ENCODE peak calls at places on chromosomes 2 and 18, in five cellular contexts. X, E, U, S and A are unnamed samples. For H3K4me1, the result is how much of the 10 kb centered on the place peaks cover.

GRCh38 chr2:181991171-181991885 is 5.7 kb downstream of the PPP1R1C start:
- DNase-seq in X (no peak), E (no peak), U (no peak), S (no peak), A (no peak)

GRCh38 chr2:69288429-69288828 is 98.6 kb downstream of the GFPT1 start:
- DNase-seq in X (no peak), E (no peak), U (no peak), S (no peak), A (no peak)

GRCh38 chr2:162840598-162841246 is 2.2 kb upstream of the KCNH7 start:
- DNase-seq in X (peak), E (peak), U (peak), S (no peak), A (peak)

GRCh38 chr2:188798159-188798558 is 176.0 kb upstream of the COL3A1 start:
- DNase-seq in X (no peak), E (no peak), U (no peak), S (no peak), A (no peak)

GRCh38 chr2:234026111-234026510 is 24.4 kb upstream of the SPP2 start:
- DNase-seq in X (no peak), E (no peak), U (no peak), S (no peak), A (no peak)

GRCh38 chr2:100274076-100274475 is 48.2 kb downstream of the LONRF2 start:
- DNase-seq in X (no peak), E (no peak), U (no peak), S (no peak), A (no peak)

GRCh38 chr2:78541451-78542267 is 483.8 kb upstream of the REG3G start:
- DNase-seq in X (no peak), E (no peak), U (peak), S (no peak), A (no peak)

GRCh38 chr18:57110295-57110694 is 36.6 kb upstream of the BOD1L2 start:
- DNase-seq in X (no peak), E (no peak), U (no peak), S (no peak), A (no peak)

GRCh38 chr18:70822167-70822566 is 533.3 kb downstream of the SOCS6 start:
- DNase-seq in X (no peak), E (no peak), U (no peak), S (peak), A (no peak)

GRCh38 chr2:217074576-217075224 is 214.8 kb upstream of the TNP1 start:
- DNase-seq in X (no peak), E (no peak), U (no peak), S (no peak), A (no peak)

GRCh38 chr2:85161626-85161960 is 28.4 kb downstream of the TCF7L1 start:
- DNase-seq in X (no peak), E (no peak), U (no peak), S (no peak), A (no peak)

GRCh38 chr2:156320491-156320896 is 12.0 kb downstream of the NR4A2 start:
- DNase-seq in X (no peak), E (no peak), U (peak), S (peak), A (peak)

GRCh38 chr2:74186038-74186437 is 7.4 kb upstream of the MOB1A start:
- DNase-seq in X (no peak), E (no peak), U (peak), S (no peak), A (no peak)

GRCh38 chr2:104109356-104109755 is 744.6 kb upstream of the POU3F3 start:
- DNase-seq in X (no peak), E (no peak), U (no peak), S (no peak), A (no peak)

GRCh38 chr2:209648714-209649113 is 122.9 kb upstream of the UNC80 start:
- DNase-seq in X (no peak), E (no peak), U (no peak), S (no peak), A (peak)

GRCh38 chr2:203225423-203226039 is 13.3 kb upstream of the CYP20A1 start:
- DNase-seq in X (no peak), E (peak), U (peak), S (no peak), A (peak)

GRCh38 chr2:70977605-70978205 is 725 bp upstream of the ANKRD53 start:
- DNase-seq in X (no peak), E (no peak), U (no peak), S (peak), A (peak)

GRCh38 chr18:74796928-74797576 is 199.4 kb downstream of the ZNF407 start:
- DNase-seq in X (no peak), E (peak), U (peak), S (peak), A (no peak)

GRCh38 chr2:96414161-96414713 is 78.7 kb downstream of the NCAPH start:
- DNase-seq in X (no peak), E (no peak), U (no peak), S (no peak), A (no peak)

GRCh38 chr2:200862532-200863000 is 1.9 kb downstream of the CLK1 start:
- DNase-seq in X (no peak), E (no peak), U (peak), S (peak), A (peak)

GRCh38 chr2:15642334-15643208 is 50.9 kb downstream of the DDX1 start:
- DNase-seq in X (no peak), E (no peak), U (no peak), S (no peak), A (peak)

GRCh38 chr2:174615951-174616436 is 18.4 kb upstream of the WIPF1 start:
- DNase-seq in X (no peak), E (no peak), U (no peak), S (no peak), A (no peak)

GRCh38 chr18:56678836-56679565 is 27.8 kb downstream of the WDR7 start:
- DNase-seq in X (no peak), E (no peak), U (no peak), S (no peak), A (no peak)

GRCh38 chr2:233051241-233052149 is 8.6 kb upstream of the INPP5D start:
- DNase-seq in X (no peak), E (no peak), U (peak), S (no peak), A (peak)

GRCh38 chr2:50591642-50592041 is 440.3 kb downstream of the NRXN1 start:
- DNase-seq in X (no peak), E (no peak), U (no peak), S (no peak), A (no peak)

GRCh38 chr2:30565860-30566358 is 118.9 kb downstream of the LCLAT1 start:
- DNase-seq in X (no peak), E (no peak), U (no peak), S (no peak), A (no peak)

GRCh38 chr2:20615466-20616241 is 35.2 kb downstream of the HS1BP3 start:
- DNase-seq in X (no peak), E (no peak), U (no peak), S (no peak), A (no peak)
- H3K4me1 ChIP-seq in X (under half), E (under half), U (under half), S (under half), A (under half)

DNA sequence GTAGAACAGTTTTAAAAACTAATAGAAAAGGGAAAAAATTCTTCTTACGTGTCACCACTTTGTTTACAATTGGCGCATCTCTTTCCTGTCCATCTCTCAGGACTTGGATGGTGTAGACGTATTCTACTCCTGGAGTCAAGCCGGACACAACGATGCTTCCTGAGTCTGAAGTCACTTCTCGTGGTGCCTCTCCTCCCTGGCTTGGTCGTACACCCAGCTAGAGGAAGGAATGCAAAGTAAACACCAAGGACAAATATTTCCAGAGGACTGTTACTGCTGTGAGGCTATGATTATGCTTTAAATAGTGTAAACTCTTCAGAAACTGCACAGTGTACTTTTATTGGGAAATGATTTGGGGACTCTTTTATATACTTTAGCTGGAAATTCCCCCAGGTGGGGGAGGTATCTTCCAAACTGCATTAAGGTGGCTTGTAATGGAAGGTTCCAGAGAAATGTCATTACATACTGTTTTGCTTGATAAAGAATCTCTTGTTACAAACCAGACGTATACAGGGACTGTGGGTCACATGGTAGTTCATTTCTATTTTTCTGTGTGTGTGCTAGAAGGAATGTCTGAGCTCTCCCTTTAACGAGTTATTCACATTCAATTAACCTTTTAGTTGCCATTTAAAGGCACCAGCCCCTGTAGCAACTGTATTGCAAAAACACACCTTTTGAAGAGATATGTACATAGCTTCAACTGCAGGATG is 38.1 kb downstream of the FN1 start:
- DNase-seq in X (no peak), E (no peak), U (no peak), S (no peak), A (no peak)
- H3K4me3 ChIP-seq in X (no peak), E (no peak), U (no peak), S (no peak), A (no peak)

GRCh38 chr2:62144689-62145477 is 51.0 kb upstream of the B3GNT2 start:
- DNase-seq in X (no peak), E (no peak), U (no peak), S (no peak), A (no peak)

GRCh38 chr2:62143696-62144095 is 52.2 kb upstream of the B3GNT2 start:
- DNase-seq in X (no peak), E (no peak), U (no peak), S (no peak), A (no peak)

GRCh38 chr2:62140785-62141740 is 54.9 kb upstream of the B3GNT2 start:
- DNase-seq in X (no peak), E (no peak), U (no peak), S (no peak), A (no peak)

GRCh38 chr2:62145478-62146100 is 50.3 kb upstream of the B3GNT2 start:
- DNase-seq in X (no peak), E (no peak), U (no peak), S (no peak), A (no peak)

DNA sequence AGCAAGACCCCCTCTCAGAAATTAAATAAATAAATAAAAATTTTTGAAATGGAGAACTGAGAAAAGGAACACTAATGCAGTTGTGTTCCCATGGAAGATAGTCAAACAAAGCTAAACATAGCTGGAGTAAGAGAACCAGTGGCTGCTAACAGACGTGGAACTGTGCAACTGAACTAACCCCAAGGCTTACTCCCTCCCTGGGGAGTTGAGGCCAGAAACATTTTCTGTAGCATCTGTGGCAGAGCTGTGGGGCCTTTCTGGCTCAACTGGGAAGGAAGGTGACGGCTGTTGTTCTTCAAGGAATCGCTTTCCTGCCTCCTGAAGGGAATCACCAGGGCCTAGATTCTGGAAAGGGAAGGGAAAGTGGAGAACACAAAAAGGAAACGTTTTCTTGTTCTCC is 53.9 kb upstream of the B3GNT2 start:
- DNase-seq in X (no peak), E (no peak), U (no peak), S (no peak), A (no peak)
- TF ChIP-seq REST in X (no peak), E (no peak), U (no peak), S (no peak), A (no peak)

DNA sequence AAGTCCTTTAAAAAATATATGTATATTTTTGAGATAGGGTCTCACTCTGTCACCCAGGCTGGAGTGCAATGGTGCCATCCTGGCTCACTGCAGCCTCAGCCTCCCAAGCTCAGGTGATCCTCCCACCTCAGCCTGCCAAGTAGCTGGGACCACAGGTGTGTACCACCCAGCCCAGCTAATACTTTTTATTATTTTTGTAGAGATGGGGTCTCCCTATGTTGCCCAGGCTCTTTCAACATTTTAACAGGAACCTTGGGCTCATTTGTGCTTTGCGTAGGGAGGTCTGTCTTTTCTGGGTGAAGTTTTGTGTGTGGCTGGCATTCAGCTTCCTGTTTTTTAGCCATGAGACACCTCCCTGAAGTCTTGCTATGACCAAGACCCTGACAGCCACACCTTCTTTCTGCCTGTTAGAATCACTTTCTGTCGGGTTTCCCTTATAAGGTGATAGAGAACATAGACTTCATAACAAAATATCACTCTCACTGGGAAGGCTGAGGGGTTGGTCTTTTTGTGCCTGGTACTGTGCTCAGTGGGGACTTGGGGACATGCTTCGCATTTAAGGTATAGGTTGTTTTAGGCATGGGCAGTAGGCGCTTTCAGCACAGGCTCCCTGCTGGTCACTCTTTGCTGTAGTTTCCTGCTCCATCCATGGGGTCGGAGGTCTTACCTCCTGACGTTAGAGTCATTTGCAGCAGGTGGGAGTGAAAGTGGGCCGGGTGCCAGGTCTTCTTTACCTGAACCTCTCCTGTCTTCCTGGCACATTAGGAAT is 3.4 kb downstream of the RAB31 start:
- DNase-seq in X (no peak), E (no peak), U (no peak), S (no peak), A (no peak)
- H3K4me1 ChIP-seq in X (under half), E (under half), U (half or more), S (under half), A (under half)